ENCODE peak calls at places on chromosome 12, in five cellular contexts. Q, B, Y, G and T are unnamed samples.

GRCh38 chr12:5921966-5922365 is 23.1 kb downstream of the ANO2 start:
- DNase-seq in Q (no peak), G (no peak), B (no peak), Y (no peak), T (no peak)

GRCh38 chr12:95608252-95609033 is 57.2 kb upstream of the USP44 start:
- DNase-seq in B (no peak), G (no peak), Y (no peak), Q (no peak), T (no peak)

GRCh38 chr12:12384601-12385321 is 27.9 kb downstream of the BORCS5 start:
- DNase-seq in B (peak), Q (no peak), Y (no peak), G (no peak), T (no peak)

GRCh38 chr12:191541-191940 is 22.4 kb downstream of the SLC6A12 start:
- DNase-seq in Y (no peak), Q (no peak), B (no peak), G (no peak), T (no peak)

GRCh38 chr12:128387811-128388422 is 120.9 kb downstream of the TMEM132C start:
- DNase-seq in Y (no peak), G (no peak), Q (peak), B (peak), T (peak)

GRCh38 chr12:7498832-7499231 is 4.7 kb downstream of the CD163 start:
- DNase-seq in Q (no peak), Y (no peak), G (no peak), B (no peak), T (no peak)

GRCh38 chr12:13404631-13405473 is 208.3 kb downstream of the EMP1 start:
- DNase-seq in Y (no peak), B (no peak), G (no peak), Q (no peak), T (no peak)

GRCh38 chr12:124661382-124661781 is 94.0 kb upstream of the NCOR2 start:
- DNase-seq in G (no peak), Y (no peak), Q (no peak), B (no peak), T (no peak)

GRCh38 chr12:113220593-113221180 is 577 bp upstream of the TPCN1 start:
- DNase-seq in Q (no peak), Y (no peak), B (no peak), G (no peak), T (no peak)

GRCh38 chr12:85775071-85775470 is 61.1 kb downstream of the RASSF9 start:
- DNase-seq in G (no peak), Y (no peak), B (no peak), Q (no peak), T (no peak)

GRCh38 chr12:132700212-132700913 is 10.3 kb upstream of the PGAM5 start:
- DNase-seq in B (no peak), G (no peak), Y (no peak), Q (no peak), T (no peak)

GRCh38 chr12:23880988-23881387 is 68.5 kb downstream of the SOX5 start:
- DNase-seq in Q (no peak), Y (no peak), G (no peak), B (no peak), T (no peak)

GRCh38 chr12:24069532-24070395 is 120.3 kb upstream of the SOX5 start:
- DNase-seq in B (no peak), G (no peak), Q (peak), Y (no peak), T (peak)

GRCh38 chr12:46562625-46563228 is 190.2 kb upstream of the SLC38A2 start:
- DNase-seq in B (no peak), Q (no peak), G (no peak), Y (no peak), T (no peak)

GRCh38 chr12:131274061-131274460 is 320.4 kb downstream of the ADGRD1 start:
- DNase-seq in Q (no peak), Y (no peak), G (no peak), B (no peak), T (no peak)

GRCh38 chr12:56634242-56634836 is 4.2 kb upstream of the BAZ2A start:
- DNase-seq in B (peak), G (peak), Q (peak), Y (peak), T (no peak)

GRCh38 chr12:67322580-67322979 is 53.4 kb downstream of the CAND1 start:
- DNase-seq in Y (no peak), B (no peak), G (no peak), Q (no peak), T (no peak)